ENCODE peak calls at places on chromosomes 11 and 22, in seven cellular contexts. K is Jurkat, Clone E6-1; Z is thyroid gland; H is fibroblast of mammary gland; T is lung; W is choroid plexus epithelial cell; R is right cardiac atrium. V is an unnamed sample.

GRCh38 chr11:117498791-117499190 is 171.1 kb downstream of the CEP164 start:
- DNase-seq in H (no peak), R (no peak), K (no peak), W (no peak), T (no peak), Z (peak; percentile 78), V (no peak)

GRCh38 chr11:126918556-126918955 is 82.0 kb downstream of the KIRREL3 start:
- DNase-seq in H (no peak), Z (no peak), T (no peak), W (no peak), R (no peak), K (no peak), V (peak; percentile 89)

GRCh38 chr22:24521791-24522245 is 26.7 kb downstream of the UPB1 start:
- DNase-seq in K (peak; percentile 48), R (no peak), H (peak; percentile 51), W (peak; percentile 84), Z (peak; percentile 80), T (peak; percentile 81), V (peak; percentile 41)

GRCh38 chr11:45238724-45239123 is 47.4 kb downstream of the SYT13 start:
- DNase-seq in H (peak; percentile 69), R (no peak), Z (no peak), K (no peak), T (no peak), W (peak; percentile 58), V (peak; percentile 32)

GRCh38 chr11:107040447-107041444 is 22.5 kb upstream of the GUCY1A2 start:
- DNase-seq in T (no peak), W (peak; percentile 94), Z (no peak), R (no peak), H (peak; percentile 91), K (no peak), V (peak; percentile 51)

GRCh38 chr11:85810871-85811611 is at the start of gene SYTL2:
- DNase-seq in T (peak; percentile 77), Z (peak; percentile 71), R (peak; percentile 78), H (no peak), K (no peak), W (no peak), V (peak; percentile 51)

GRCh38 chr11:113681711-113682410 is 24.2 kb downstream of the TMPRSS5 start:
- DNase-seq in T (no peak), K (no peak), R (no peak), H (no peak), Z (peak; percentile 14), W (no peak), V (no peak)

GRCh38 chr22:40368016-40368415 is 2.4 kb upstream of the SGSM3 start:
- DNase-seq in T (no peak), W (no peak), R (no peak), K (no peak), H (no peak), Z (no peak), V (no peak)

GRCh38 chr11:126647735-126648134 is 292.2 kb downstream of the ST3GAL4 start:
- DNase-seq in Z (no peak), R (no peak), T (no peak), H (peak; percentile 82), K (no peak), W (peak; percentile 55), V (peak; percentile 83)

GRCh38 chr11:45264839-45265515 is 21.2 kb downstream of the SYT13 start:
- DNase-seq in Z (no peak), H (peak; percentile 92), T (no peak), W (peak; percentile 67), R (no peak), K (no peak), V (peak; percentile 56)

GRCh38 chr11:14089690-14090462 is 127.4 kb downstream of the SPON1 start:
- DNase-seq in H (peak; percentile 19), T (no peak), W (no peak), R (peak; percentile 58), Z (no peak), K (no peak), V (no peak)

GRCh38 chr11:86014221-86014620 is 54.7 kb downstream of the PICALM start:
- DNase-seq in W (no peak), H (no peak), R (no peak), Z (no peak), K (no peak), T (no peak), V (no peak)

GRCh38 chr11:63916837-63917684 is at the start of gene RCOR2:
- DNase-seq in Z (peak; percentile 75), W (peak; percentile 81), H (peak; percentile 80), R (peak; percentile 84), K (peak; percentile 88), T (peak; percentile 58), V (peak; percentile 90)

GRCh38 chr22:19718255-19719054 is 4.2 kb downstream of the SEPTIN5 start:
- DNase-seq in Z (no peak), W (no peak), T (no peak), R (no peak), K (no peak), H (no peak), V (no peak)

GRCh38 chr11:110311783-110312578 is 15.6 kb upstream of the RDX start:
- DNase-seq in Z (no peak), W (peak; percentile 85), R (no peak), H (peak; percentile 68), K (no peak), T (no peak), V (peak; percentile 22)

GRCh38 chr22:45579806-45580702 is 77.4 kb downstream of the FBLN1 start:
- DNase-seq in R (peak; percentile 8), K (no peak), H (no peak), Z (no peak), W (no peak), T (no peak), V (no peak)

GRCh38 chr22:20652582-20652981 is 121.3 kb upstream of the SERPIND1 start:
- DNase-seq in H (no peak), T (peak; percentile 28), K (no peak), W (no peak), Z (no peak), R (no peak), V (no peak)

GRCh38 chr11:76783294-76783900 is at the start of gene TSKU:
- DNase-seq in H (no peak), Z (no peak), W (no peak), R (peak; percentile 55), K (no peak), T (no peak), V (no peak)

GRCh38 chr22:47620391-47620790 is 857.9 kb downstream of the TBC1D22A start:
- DNase-seq in W (no peak), K (no peak), Z (no peak), R (no peak), H (no peak), T (no peak), V (no peak)

GRCh38 chr11:93491941-93492340 is 51.2 kb downstream of the SMCO4 start:
- DNase-seq in H (no peak), K (peak; percentile 57), Z (no peak), T (no peak), R (no peak), W (no peak), V (no peak)

GRCh38 chr22:29311468-29312217 is 3.9 kb downstream of the RASL10A start:
- DNase-seq in K (no peak), H (no peak), Z (no peak), R (peak; percentile 60), T (no peak), W (no peak), V (peak; percentile 20)

GRCh38 chr22:28108851-28109250 is 189.8 kb upstream of the PITPNB start:
- DNase-seq in Z (no peak), H (peak; percentile 28), R (no peak), W (no peak), K (no peak), T (no peak), V (no peak)

GRCh38 chr22:28111501-28111900 is 192.4 kb upstream of the PITPNB start:
- DNase-seq in R (no peak), T (no peak), Z (no peak), H (peak; percentile 49), W (no peak), K (no peak), V (peak; percentile 60)

GRCh38 chr22:28115426-28115825 is 196.4 kb upstream of the PITPNB start:
- DNase-seq in K (no peak), R (no peak), H (no peak), T (no peak), W (no peak), Z (no peak), V (no peak)

GRCh38 chr22:28112548-28113043 is 193.5 kb upstream of the PITPNB start:
- DNase-seq in R (peak; percentile 61), Z (peak; percentile 5), K (peak; percentile 11), T (peak; percentile 34), H (peak; percentile 60), W (peak; percentile 65), V (peak; percentile 75)

GRCh38 chr22:28112130-28112529 is 193.1 kb upstream of the PITPNB start:
- DNase-seq in T (no peak), K (no peak), W (no peak), R (no peak), Z (no peak), H (no peak), V (no peak)
- H3K4me3 ChIP-seq in T (no peak overlapping the region), K (no peak overlapping the region), W (no peak overlapping the region), R (no peak overlapping the region), Z (no peak overlapping the region), H (no peak overlapping the region), V (no peak overlapping the region)

GRCh38 chr11:16610738-16611388 is 127.6 kb upstream of the C11orf58 start:
- DNase-seq in H (no peak), T (no peak), W (no peak), R (no peak), Z (no peak), K (no peak), V (no peak)
- H3K4me3 ChIP-seq in H (no peak overlapping the region), T (no peak overlapping the region), W (no peak overlapping the region), R (no peak overlapping the region), Z (no peak overlapping the region), K (no peak overlapping the region), V (no peak overlapping the region)

GRCh38 chr11:130462931-130463330 is 14.5 kb downstream of the ADAMTS15 start:
- DNase-seq in T (no peak), H (no peak), K (no peak), R (no peak), W (no peak), Z (no peak), V (no peak)

GRCh38 chr11:130462101-130462885 is 13.8 kb downstream of the ADAMTS15 start:
- DNase-seq in K (no peak), W (no peak), Z (no peak), T (no peak), H (no peak), R (no peak), V (no peak)

GRCh38 chr11:130467116-130467990 is 18.9 kb downstream of the ADAMTS15 start:
- DNase-seq in K (no peak), H (no peak), W (peak; percentile 30), T (no peak), R (no peak), Z (no peak), V (no peak)

GRCh38 chr11:130464289-130464812 is 15.9 kb downstream of the ADAMTS15 start:
- DNase-seq in Z (no peak), T (no peak), K (no peak), W (no peak), H (peak; percentile 67), R (no peak), V (peak; percentile 92)

DNA sequence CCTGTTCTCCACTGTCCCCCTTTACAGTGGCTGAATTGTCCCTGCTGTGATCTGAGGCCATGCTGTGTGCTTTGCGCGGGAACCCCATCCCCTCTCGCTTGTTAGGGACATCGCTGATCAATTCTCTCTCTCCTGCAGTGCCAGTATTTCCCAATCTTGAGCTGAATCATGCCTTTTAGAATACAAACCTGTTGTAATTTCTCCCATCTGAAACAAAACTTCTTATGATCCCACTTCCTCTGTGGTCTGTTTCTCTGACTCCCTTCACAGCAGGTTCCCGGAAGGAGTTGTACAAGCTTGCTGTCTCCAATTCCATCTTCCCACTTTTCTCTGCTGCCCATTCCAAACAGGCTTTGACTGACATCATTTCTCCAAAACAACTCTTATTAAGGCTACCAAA is 16.8 kb downstream of the ADAMTS15 start:
- DNase-seq in K (no peak), Z (no peak), R (no peak), H (peak; percentile 62), W (peak; percentile 91), T (no peak), V (peak; percentile 73)
- H3K4me3 ChIP-seq in K (no peak overlapping the region), Z (no peak overlapping the region), R (no peak overlapping the region), H (no peak overlapping the region), W (no peak overlapping the region), T (no peak overlapping the region), V (no peak overlapping the region)

GRCh38 chr22:50548913-50549790 is 3.5 kb downstream of the KLHDC7B start:
- DNase-seq in Z (no peak), W (no peak), H (no peak), K (no peak), R (no peak), T (no peak), V (no peak)
- H3K4me3 ChIP-seq in Z (peak overlapping the region; percentile 9), W (no peak overlapping the region), H (no peak overlapping the region), K (no peak overlapping the region), R (peak overlapping the region; percentile 4), T (no peak overlapping the region), V (no peak overlapping the region)